ENCODE peak calls at places on chromosomes 16 and 17, in nine cellular contexts. A, U, S, Z, N, K, W, G and L are unnamed samples.

GRCh38 chr16:6687593-6687992 is 645.1 kb upstream of the RBFOX1 start:
- DNase-seq in N (no peak), A (no peak), S (no peak), U (no peak), G (no peak), W (no peak), K (no peak), Z (no peak), L (no peak)

GRCh38 chr16:70573451-70574121 is 50.0 kb downstream of the SF3B3 start:
- DNase-seq in U (no peak), G (no peak), S (peak), K (no peak), A (no peak), N (peak), W (peak), Z (no peak), L (no peak)

GRCh38 chr17:48351916-48352332 is 78.1 kb downstream of the SKAP1 start:
- DNase-seq in S (peak), U (no peak), W (peak), G (no peak), A (no peak), Z (no peak), K (no peak), N (peak), L (no peak)

GRCh38 chr16:72256398-72257048 is 84.6 kb upstream of the PMFBP1 start:
- DNase-seq in U (no peak), A (no peak), Z (no peak), N (peak), K (no peak), G (no peak), W (peak), S (peak), L (no peak)

GRCh38 chr17:42347198-42347597 is 41.0 kb downstream of the STAT3 start:
- DNase-seq in K (no peak), U (no peak), Z (no peak), W (peak), N (peak), A (no peak), G (peak), S (peak), L (no peak)

GRCh38 chr16:67177743-67178699 is 5.7 kb downstream of the MATCAP1 start:
- DNase-seq in W (peak), G (peak), A (no peak), Z (no peak), K (no peak), N (no peak), U (peak), S (peak), L (no peak)

GRCh38 chr17:28528329-28529011 is 22.3 kb downstream of the FOXN1 start:
- DNase-seq in W (peak), U (no peak), A (no peak), K (no peak), G (no peak), Z (no peak), N (no peak), S (no peak), L (no peak)

GRCh38 chr17:50532452-50533024 is at the start of gene EPN3:
- DNase-seq in K (no peak), U (peak), Z (no peak), A (no peak), W (peak), S (no peak), N (no peak), G (no peak), L (no peak)

GRCh38 chr16:19886061-19886792 is 1.6 kb upstream of the GPRC5B start:
- DNase-seq in G (peak), N (peak), S (peak), U (peak), A (peak), Z (peak), W (peak), K (peak), L (peak)

GRCh38 chr17:81336930-81337325 is 41.8 kb upstream of the SLC38A10 start:
- DNase-seq in W (no peak), G (no peak), N (no peak), A (no peak), Z (no peak), S (no peak), U (peak), K (no peak), L (no peak)

GRCh38 chr17:81228420-81228819 is 5.7 kb upstream of the CEP131 start:
- DNase-seq in K (no peak), A (no peak), G (no peak), N (no peak), U (no peak), W (no peak), S (no peak), Z (no peak), L (no peak)

GRCh38 chr17:4833941-4834501 is 881 bp downstream of the MINK1 start:
- DNase-seq in S (peak), G (no peak), U (peak), N (peak), W (peak), A (no peak), K (no peak), Z (no peak), L (no peak)

GRCh38 chr17:77602062-77602746 is 356.3 kb upstream of the TNRC6C start:
- DNase-seq in A (no peak), G (peak), K (no peak), N (no peak), Z (peak), W (peak), S (peak), U (no peak), L (no peak)

DNA sequence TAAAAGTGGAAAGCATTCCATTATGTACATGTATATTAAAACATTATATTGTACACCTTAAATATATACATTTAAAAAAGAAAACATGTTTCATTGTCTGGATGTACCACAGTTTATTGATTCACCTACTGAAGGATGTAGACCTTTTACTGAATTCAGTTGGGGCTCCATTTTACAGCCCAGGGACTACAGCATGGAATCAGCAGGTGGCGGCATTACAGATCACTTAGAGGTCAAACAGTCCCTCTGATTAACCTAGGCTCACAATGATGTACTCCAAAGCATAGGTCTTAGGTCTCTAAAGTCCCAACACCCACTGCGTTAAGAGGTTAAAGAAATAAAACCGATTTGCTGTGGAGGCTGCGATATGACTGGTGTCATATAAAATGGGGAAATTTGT is 490.9 kb downstream of the SHISA9 start:
- DNase-seq in W (no peak), Z (no peak), U (no peak), S (no peak), K (no peak), G (no peak), A (no peak), N (no peak), L (no peak)
- TF ChIP-seq CTCF in W (no peak), Z (no peak), U (peak), S (no peak), K (no peak), G (no peak), A (no peak), N (no peak), L (no peak)

GRCh38 chr17:57088298-57088697 is 3.3 kb downstream of the AKAP1 start:
- DNase-seq in S (no peak), G (no peak), A (no peak), Z (no peak), U (no peak), K (no peak), N (no peak), W (no peak), L (no peak)

GRCh38 chr17:57085448-57086068 is 512 bp downstream of the AKAP1 start:
- DNase-seq in S (peak), K (peak), W (peak), A (no peak), N (no peak), Z (peak), U (peak), G (peak), L (no peak)

GRCh38 chr17:57086069-57086930 is 1.3 kb downstream of the AKAP1 start:
- DNase-seq in U (peak), S (no peak), A (no peak), G (peak), N (no peak), W (peak), Z (no peak), K (peak), L (no peak)

GRCh38 chr17:57084361-57084801 is 665 bp upstream of the AKAP1 start:
- DNase-seq in N (no peak), G (no peak), A (no peak), W (no peak), Z (no peak), S (no peak), U (no peak), K (no peak), L (no peak)

GRCh38 chr17:57084802-57085447 is at the start of gene AKAP1:
- DNase-seq in S (peak), K (peak), U (peak), W (peak), A (peak), N (peak), G (peak), Z (peak), L (peak)
- TF ChIP-seq CTCF in S (no peak), K (no peak), U (peak), W (peak), A (no peak), N (peak), G (no peak), Z (peak), L (no peak)

GRCh38 chr16:49354101-49354500 is 19.5 kb upstream of the C16orf78 start:
- DNase-seq in W (no peak), U (no peak), A (no peak), S (no peak), Z (no peak), K (no peak), G (no peak), N (no peak), L (no peak)

GRCh38 chr16:49356728-49357488 is 16.7 kb upstream of the C16orf78 start:
- DNase-seq in A (no peak), W (no peak), N (no peak), Z (no peak), S (no peak), G (no peak), K (no peak), U (no peak), L (no peak)

GRCh38 chr16:49354991-49355390 is 18.6 kb upstream of the C16orf78 start:
- DNase-seq in S (no peak), K (no peak), N (no peak), G (peak), W (no peak), U (no peak), Z (no peak), A (no peak), L (no peak)

GRCh38 chr16:49353650-49354049 is 20.0 kb upstream of the C16orf78 start:
- DNase-seq in K (no peak), S (peak), U (no peak), A (no peak), Z (no peak), G (no peak), N (no peak), W (no peak), L (no peak)

DNA sequence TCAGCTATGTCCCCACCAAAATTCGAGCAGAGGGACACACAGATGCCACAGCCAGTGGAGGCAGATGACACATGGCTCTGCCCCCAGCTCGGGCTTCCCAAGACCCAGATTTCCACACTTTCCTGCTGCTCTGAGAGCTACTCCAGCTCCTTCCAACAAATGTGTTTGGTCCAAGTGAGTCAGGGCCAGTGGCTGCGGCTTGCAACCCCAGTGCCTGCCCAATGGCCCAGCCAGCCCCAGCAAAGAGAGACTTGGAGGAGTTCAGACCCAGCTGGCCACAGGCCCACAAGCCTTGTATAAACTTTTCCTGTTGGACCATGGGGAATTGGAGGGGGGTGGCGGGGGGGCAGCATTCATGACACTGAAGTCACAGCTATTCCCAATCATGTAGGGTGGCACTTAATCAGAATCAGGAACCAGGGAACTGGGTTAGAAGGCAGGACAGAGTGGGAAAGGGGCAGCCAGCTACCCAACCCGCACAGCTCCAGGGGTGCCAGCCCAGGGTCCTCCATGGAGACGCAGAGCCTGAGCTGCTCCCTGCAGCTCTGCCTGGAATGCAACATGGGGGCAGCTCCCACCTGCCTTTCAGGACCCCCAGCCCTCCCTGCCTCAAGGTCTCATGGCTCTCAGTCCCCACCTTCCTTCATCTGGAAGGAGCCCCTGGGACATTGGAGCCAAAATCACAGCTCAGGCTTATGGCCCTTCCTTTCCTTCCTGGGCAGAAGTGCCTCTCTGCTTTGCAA is 17.5 kb upstream of the C16orf78 start:
- DNase-seq in K (no peak), S (no peak), G (no peak), Z (no peak), A (no peak), U (no peak), N (no peak), W (no peak), L (no peak)
- TF ChIP-seq CTCF in K (no peak), S (no peak), G (no peak), Z (no peak), A (no peak), U (no peak), N (no peak), W (no peak), L (no peak)

GRCh38 chr17:15777297-15777696 is 45.2 kb downstream of the TBC1D26 start:
- DNase-seq in S (no peak), G (no peak), W (no peak), U (no peak), N (no peak), A (no peak), K (no peak), Z (no peak), L (no peak)

GRCh38 chr17:15780188-15780587 is 48.1 kb downstream of the TBC1D26 start:
- DNase-seq in K (no peak), G (no peak), A (no peak), W (no peak), U (no peak), S (no peak), Z (no peak), N (no peak), L (no peak)

GRCh38 chr17:15779119-15779518 is 47.0 kb downstream of the TBC1D26 start:
- DNase-seq in N (no peak), A (no peak), K (no peak), Z (no peak), G (no peak), U (no peak), S (no peak), W (no peak), L (no peak)

GRCh38 chr17:15777717-15778116 is 45.6 kb downstream of the TBC1D26 start:
- DNase-seq in U (no peak), W (no peak), G (no peak), N (no peak), K (no peak), S (no peak), Z (no peak), A (no peak), L (no peak)

DNA sequence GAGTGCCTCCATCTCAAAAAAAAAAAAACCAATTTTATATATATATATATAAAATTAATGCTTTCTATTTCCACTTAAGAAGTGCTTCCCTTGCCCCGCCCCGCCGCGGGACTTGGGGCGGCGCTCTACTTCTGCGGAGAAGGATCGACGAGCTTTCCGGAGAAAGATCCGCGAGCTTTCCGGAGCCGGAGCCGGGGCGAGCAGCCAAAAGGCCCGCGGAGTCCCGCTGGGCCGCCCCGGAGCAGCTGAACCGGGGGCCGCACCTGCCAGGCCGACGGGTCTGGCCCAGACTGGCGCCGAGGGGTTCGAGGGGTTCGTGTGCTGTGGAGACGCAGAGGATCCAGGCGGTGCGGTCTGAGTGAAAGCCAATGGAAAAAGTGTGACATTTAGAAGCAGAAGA is 50.7 kb downstream of the TBC1D26 start:
- DNase-seq in K (peak), W (peak), U (no peak), A (peak), S (peak), Z (no peak), N (no peak), G (peak), L (no peak)
- TF ChIP-seq CTCF in K (no peak), W (no peak), U (no peak), A (no peak), S (no peak), Z (no peak), N (no peak), G (no peak), L (no peak)

DNA sequence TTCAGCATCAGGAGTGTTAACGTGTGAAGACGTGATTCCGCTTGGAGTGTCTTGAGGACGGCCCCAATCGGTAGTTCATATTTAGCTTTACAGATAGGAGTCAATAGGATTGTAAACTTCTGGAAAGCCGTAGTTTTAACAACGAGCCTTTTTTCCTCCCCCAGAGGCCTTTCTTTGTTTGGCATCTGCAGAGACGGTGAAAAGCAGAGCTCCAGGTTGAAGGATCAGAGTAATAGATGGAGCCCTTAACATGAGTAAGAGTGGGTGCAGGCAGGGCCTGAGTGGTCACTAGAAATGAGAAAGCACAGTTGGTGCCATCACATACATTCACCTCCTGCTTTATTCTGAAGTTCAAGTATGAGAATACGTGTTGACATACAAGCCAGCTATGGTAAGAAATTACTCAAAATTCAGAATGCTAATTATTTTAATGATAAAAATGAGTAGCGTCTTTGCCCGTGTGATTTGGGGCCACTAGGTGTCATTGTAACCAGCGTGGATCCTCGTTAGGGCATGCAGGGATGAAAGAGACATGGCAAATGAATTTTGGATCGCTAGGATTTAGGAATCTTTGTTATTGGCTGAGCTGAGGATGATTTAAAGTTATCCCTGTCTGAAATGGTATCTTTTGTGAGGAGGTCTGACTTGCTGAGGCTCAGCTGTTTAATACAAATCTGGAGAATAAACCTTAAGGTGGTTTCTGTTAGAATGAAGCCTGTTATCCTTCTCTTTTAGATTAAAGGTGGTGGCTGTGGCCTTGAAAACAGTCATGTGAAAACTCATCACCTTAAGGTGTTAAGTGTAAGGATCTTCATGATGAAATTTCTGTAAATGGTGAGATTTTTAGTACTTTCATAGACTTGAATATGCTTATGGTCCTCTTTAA is 18.6 kb downstream of the PRCD start:
- DNase-seq in W (no peak), G (no peak), N (no peak), Z (no peak), A (no peak), U (no peak), S (no peak), K (no peak), L (no peak)
- TF ChIP-seq CTCF in W (peak), G (no peak), N (peak), Z (peak), A (peak), U (peak), S (peak), K (no peak), L (peak)